ENCODE peak calls at places on chromosomes 3 and 15, in four cellular contexts. One of them, this sample, is unnamed.

GRCh38 chr15:61921093-61921492 is 139.2 kb downstream of the VPS13C start:
- DNase-seq in NCI-H2107: no peak
- DNase-seq in stimulated activated naive CD8-positive, alpha-beta T cell treated with anti-CD3 and anti-CD28 coated beads, Interleukin-15, amount 100 ng/mL, for 72 hours: no peak
- DNase-seq in GM18507: no peak
- DNase-seq in this sample: no peak

GRCh38 chr3:138729279-138729678 is 105.4 kb downstream of the PIK3CB start:
- DNase-seq in NCI-H2107: no peak
- DNase-seq in stimulated activated naive CD8-positive, alpha-beta T cell treated with anti-CD3 and anti-CD28 coated beads, Interleukin-15, amount 100 ng/mL, for 72 hours: no peak
- DNase-seq in GM18507: no peak
- DNase-seq in this sample: no peak

GRCh38 chr3:146052791-146053310 is 108.1 kb downstream of the PLOD2 start:
- DNase-seq in NCI-H2107: no peak
- DNase-seq in stimulated activated naive CD8-positive, alpha-beta T cell treated with anti-CD3 and anti-CD28 coated beads, Interleukin-15, amount 100 ng/mL, for 72 hours: no peak
- DNase-seq in GM18507: no peak
- DNase-seq in this sample: no peak

GRCh38 chr15:70101459-70102113 is 3.9 kb upstream of the TLE3 start:
- DNase-seq in NCI-H2107: peak; percentile 61
- DNase-seq in stimulated activated naive CD8-positive, alpha-beta T cell treated with anti-CD3 and anti-CD28 coated beads, Interleukin-15, amount 100 ng/mL, for 72 hours: no peak
- DNase-seq in GM18507: no peak
- DNase-seq in this sample: no peak

GRCh38 chr15:69595009-69595825 is 142.6 kb downstream of the RPLP1 start:
- DNase-seq in NCI-H2107: no peak
- DNase-seq in stimulated activated naive CD8-positive, alpha-beta T cell treated with anti-CD3 and anti-CD28 coated beads, Interleukin-15, amount 100 ng/mL, for 72 hours: no peak
- DNase-seq in GM18507: no peak
- DNase-seq in this sample: no peak

GRCh38 chr3:178436773-178437172 is 99.5 kb upstream of the KCNMB2 start:
- DNase-seq in NCI-H2107: peak; percentile 31
- DNase-seq in stimulated activated naive CD8-positive, alpha-beta T cell treated with anti-CD3 and anti-CD28 coated beads, Interleukin-15, amount 100 ng/mL, for 72 hours: no peak
- DNase-seq in GM18507: peak; percentile 7
- DNase-seq in this sample: no peak

GRCh38 chr3:44509393-44509921 is 32.0 kb upstream of the ZNF445 start:
- DNase-seq in NCI-H2107: no peak
- DNase-seq in stimulated activated naive CD8-positive, alpha-beta T cell treated with anti-CD3 and anti-CD28 coated beads, Interleukin-15, amount 100 ng/mL, for 72 hours: peak; percentile 14
- DNase-seq in GM18507: no peak
- DNase-seq in this sample: no peak

GRCh38 chr15:74540135-74540760 is 772 bp upstream of the ARID3B start:
- DNase-seq in NCI-H2107: no peak
- DNase-seq in stimulated activated naive CD8-positive, alpha-beta T cell treated with anti-CD3 and anti-CD28 coated beads, Interleukin-15, amount 100 ng/mL, for 72 hours: peak; percentile 10
- DNase-seq in GM18507: no peak
- DNase-seq in this sample: no peak

GRCh38 chr15:96896766-96897165 is 566.3 kb downstream of the NR2F2 start:
- DNase-seq in NCI-H2107: no peak
- DNase-seq in stimulated activated naive CD8-positive, alpha-beta T cell treated with anti-CD3 and anti-CD28 coated beads, Interleukin-15, amount 100 ng/mL, for 72 hours: no peak
- DNase-seq in GM18507: no peak
- DNase-seq in this sample: no peak

GRCh38 chr15:27074179-27074578 is 103.2 kb downstream of the GABRG3 start:
- DNase-seq in NCI-H2107: no peak
- DNase-seq in stimulated activated naive CD8-positive, alpha-beta T cell treated with anti-CD3 and anti-CD28 coated beads, Interleukin-15, amount 100 ng/mL, for 72 hours: no peak
- DNase-seq in GM18507: no peak
- DNase-seq in this sample: no peak